ENCODE peak calls at places on chromosomes 7 and 10, in nine cellular contexts. X is AG09309, T is GM12865, P is endothelial cell, N is HFF-Myc, Y is MM.1S, C is AG10803, I is NCI-H1105, F is HEK293T. B is an unnamed sample.

GRCh38 chr10:32954545-32955298 is 3.3 kb downstream of the ITGB1 start:
- DNase-seq in X (no peak), T (peak), P (no peak), N (no peak), Y (no peak), C (no peak), I (no peak), F (no peak), B (no peak)

GRCh38 chr10:128963246-128964099 is 503.6 kb upstream of the MGMT start:
- DNase-seq in X (no peak), T (no peak), P (no peak), N (no peak), Y (no peak), C (no peak), I (no peak), F (no peak), B (no peak)

GRCh38 chr7:155333346-155334234 is 35.9 kb downstream of the INSIG1 start:
- DNase-seq in X (no peak), T (no peak), P (no peak), N (no peak), Y (no peak), C (no peak), I (no peak), F (no peak), B (no peak)

GRCh38 chr10:52491246-52492000 is 177.3 kb downstream of the DKK1 start:
- DNase-seq in X (no peak), T (no peak), P (no peak), N (no peak), Y (no peak), C (peak), I (no peak), F (no peak), B (peak)

GRCh38 chr7:7208524-7208923 is 26.2 kb downstream of the C1GALT1 start:
- DNase-seq in X (no peak), T (no peak), P (no peak), N (no peak), Y (no peak), C (no peak), I (no peak), F (no peak), B (no peak)

GRCh38 chr7:42186181-42186580 is 50.8 kb downstream of the GLI3 start:
- DNase-seq in X (no peak), T (peak), P (peak), N (no peak), Y (no peak), C (no peak), I (no peak), F (peak), B (no peak)

GRCh38 chr10:11713186-11713743 is 28.9 kb upstream of the ECHDC3 start:
- DNase-seq in X (no peak), T (peak), P (no peak), N (no peak), Y (no peak), C (no peak), I (no peak), F (no peak), B (peak)

GRCh38 chr7:150787321-150788281 is 12.6 kb downstream of the TMEM176B start:
- DNase-seq in X (no peak), T (peak), P (no peak), N (no peak), Y (no peak), C (peak), I (no peak), F (no peak), B (peak)

B was measured in amniotic epithelial cell.